ENCODE peak calls at places on chromosomes 13 and 19, in ten cellular contexts. One of them, this sample, is unnamed.

GRCh38 chr13:79492918-79493594 is 12.1 kb downstream of the NDFIP2 start:
- DNase-seq in anterior cingulate cortex: no peak
- DNase-seq in HTR-8/SVneo: no peak
- DNase-seq in T follicular helper cell: no peak
- DNase-seq in T-helper 1 cell: no peak
- DNase-seq in effector CD4-positive, alpha-beta T cell: no peak
- DNase-seq in MCF 10A: no peak
- DNase-seq in IMR-90: no peak
- DNase-seq in K562: no peak
- DNase-seq in astrocyte of the spinal cord: no peak
- DNase-seq in this sample: no peak

GRCh38 chr13:99199541-99200432 is 867 bp upstream of the UBAC2 start:
- DNase-seq in anterior cingulate cortex: no peak
- DNase-seq in HTR-8/SVneo: no peak
- DNase-seq in T follicular helper cell: no peak
- DNase-seq in T-helper 1 cell: no peak
- DNase-seq in effector CD4-positive, alpha-beta T cell: no peak
- DNase-seq in MCF 10A: peak
- DNase-seq in IMR-90: no peak
- DNase-seq in K562: no peak
- DNase-seq in astrocyte of the spinal cord: peak
- DNase-seq in this sample: peak

GRCh38 chr13:78867655-78868054 is 208.7 kb upstream of the OBI1 start:
- DNase-seq in anterior cingulate cortex: no peak
- DNase-seq in HTR-8/SVneo: no peak
- DNase-seq in T follicular helper cell: no peak
- DNase-seq in T-helper 1 cell: no peak
- DNase-seq in effector CD4-positive, alpha-beta T cell: no peak
- DNase-seq in MCF 10A: no peak
- DNase-seq in IMR-90: no peak
- DNase-seq in K562: no peak
- DNase-seq in astrocyte of the spinal cord: no peak
- DNase-seq in this sample: no peak

GRCh38 chr19:52735734-52736133 is 890 bp upstream of the ZNF611 start:
- DNase-seq in anterior cingulate cortex: no peak
- DNase-seq in HTR-8/SVneo: no peak
- DNase-seq in T follicular helper cell: no peak
- DNase-seq in T-helper 1 cell: no peak
- DNase-seq in effector CD4-positive, alpha-beta T cell: no peak
- DNase-seq in MCF 10A: peak
- DNase-seq in IMR-90: no peak
- DNase-seq in K562: no peak
- DNase-seq in astrocyte of the spinal cord: peak
- DNase-seq in this sample: peak

GRCh38 chr13:101512650-101513049 is 60.2 kb downstream of the ITGBL1 start:
- DNase-seq in anterior cingulate cortex: no peak
- DNase-seq in HTR-8/SVneo: no peak
- DNase-seq in T follicular helper cell: no peak
- DNase-seq in T-helper 1 cell: no peak
- DNase-seq in effector CD4-positive, alpha-beta T cell: no peak
- DNase-seq in MCF 10A: peak
- DNase-seq in IMR-90: no peak
- DNase-seq in K562: no peak
- DNase-seq in astrocyte of the spinal cord: peak
- DNase-seq in this sample: peak

GRCh38 chr13:27712421-27712820 is 79.9 kb upstream of the GSX1 start:
- DNase-seq in anterior cingulate cortex: no peak
- DNase-seq in HTR-8/SVneo: peak
- DNase-seq in T follicular helper cell: no peak
- DNase-seq in T-helper 1 cell: no peak
- DNase-seq in effector CD4-positive, alpha-beta T cell: no peak
- DNase-seq in MCF 10A: peak
- DNase-seq in IMR-90: no peak
- DNase-seq in K562: no peak
- DNase-seq in astrocyte of the spinal cord: no peak
- DNase-seq in this sample: peak

GRCh38 chr13:76882431-76882830 is 3.8 kb downstream of the KCTD12 start:
- DNase-seq in anterior cingulate cortex: no peak
- DNase-seq in HTR-8/SVneo: no peak
- DNase-seq in T follicular helper cell: no peak
- DNase-seq in T-helper 1 cell: no peak
- DNase-seq in effector CD4-positive, alpha-beta T cell: no peak
- DNase-seq in MCF 10A: peak
- DNase-seq in IMR-90: no peak
- DNase-seq in K562: no peak
- DNase-seq in astrocyte of the spinal cord: peak
- DNase-seq in this sample: peak

GRCh38 chr13:53138369-53139036 is 109.9 kb downstream of the OLFM4 start:
- DNase-seq in anterior cingulate cortex: no peak
- DNase-seq in HTR-8/SVneo: no peak
- DNase-seq in T follicular helper cell: no peak
- DNase-seq in T-helper 1 cell: no peak
- DNase-seq in effector CD4-positive, alpha-beta T cell: no peak
- DNase-seq in MCF 10A: peak
- DNase-seq in IMR-90: peak
- DNase-seq in K562: no peak
- DNase-seq in astrocyte of the spinal cord: no peak
- DNase-seq in this sample: peak

GRCh38 chr19:41577833-41578232 is 1.9 kb downstream of the CEACAM21 start:
- DNase-seq in anterior cingulate cortex: no peak
- DNase-seq in HTR-8/SVneo: no peak
- DNase-seq in T follicular helper cell: no peak
- DNase-seq in T-helper 1 cell: no peak
- DNase-seq in effector CD4-positive, alpha-beta T cell: no peak
- DNase-seq in MCF 10A: no peak
- DNase-seq in IMR-90: no peak
- DNase-seq in K562: no peak
- DNase-seq in astrocyte of the spinal cord: no peak
- DNase-seq in this sample: no peak

GRCh38 chr13:110405597-110406450 is 98.7 kb downstream of the COL4A2 start:
- DNase-seq in anterior cingulate cortex: no peak
- DNase-seq in HTR-8/SVneo: no peak
- DNase-seq in T follicular helper cell: no peak
- DNase-seq in T-helper 1 cell: no peak
- DNase-seq in effector CD4-positive, alpha-beta T cell: no peak
- DNase-seq in MCF 10A: no peak
- DNase-seq in IMR-90: peak
- DNase-seq in K562: no peak
- DNase-seq in astrocyte of the spinal cord: peak
- DNase-seq in this sample: peak

GRCh38 chr13:95704510-95704909 is 27.6 kb downstream of the DNAJC3 start:
- DNase-seq in anterior cingulate cortex: no peak
- DNase-seq in HTR-8/SVneo: peak
- DNase-seq in T follicular helper cell: no peak
- DNase-seq in T-helper 1 cell: no peak
- DNase-seq in effector CD4-positive, alpha-beta T cell: no peak
- DNase-seq in MCF 10A: peak
- DNase-seq in IMR-90: no peak
- DNase-seq in K562: peak
- DNase-seq in astrocyte of the spinal cord: no peak
- DNase-seq in this sample: no peak

GRCh38 chr19:20969898-20970297 is 46.8 kb downstream of the ZNF85 start:
- DNase-seq in anterior cingulate cortex: no peak
- DNase-seq in HTR-8/SVneo: no peak
- DNase-seq in T follicular helper cell: no peak
- DNase-seq in T-helper 1 cell: no peak
- DNase-seq in effector CD4-positive, alpha-beta T cell: no peak
- DNase-seq in MCF 10A: no peak
- DNase-seq in IMR-90: no peak
- DNase-seq in K562: no peak
- DNase-seq in astrocyte of the spinal cord: no peak
- DNase-seq in this sample: no peak

GRCh38 chr19:4378886-4379285 is 21.5 kb downstream of the SH3GL1 start:
- DNase-seq in anterior cingulate cortex: no peak
- DNase-seq in HTR-8/SVneo: no peak
- DNase-seq in T follicular helper cell: no peak
- DNase-seq in T-helper 1 cell: no peak
- DNase-seq in effector CD4-positive, alpha-beta T cell: no peak
- DNase-seq in MCF 10A: no peak
- DNase-seq in IMR-90: no peak
- DNase-seq in K562: no peak
- DNase-seq in astrocyte of the spinal cord: no peak
- DNase-seq in this sample: no peak

GRCh38 chr19:45173816-45174215 is 4.2 kb downstream of the TRAPPC6A start:
- DNase-seq in anterior cingulate cortex: no peak
- DNase-seq in HTR-8/SVneo: no peak
- DNase-seq in T follicular helper cell: no peak
- DNase-seq in T-helper 1 cell: no peak
- DNase-seq in effector CD4-positive, alpha-beta T cell: no peak
- DNase-seq in MCF 10A: no peak
- DNase-seq in IMR-90: peak
- DNase-seq in K562: no peak
- DNase-seq in astrocyte of the spinal cord: peak
- DNase-seq in this sample: no peak

GRCh38 chr19:15294591-15294990 is 37.7 kb downstream of the BRD4 start:
- DNase-seq in anterior cingulate cortex: no peak
- DNase-seq in HTR-8/SVneo: no peak
- DNase-seq in T follicular helper cell: no peak
- DNase-seq in T-helper 1 cell: no peak
- DNase-seq in effector CD4-positive, alpha-beta T cell: no peak
- DNase-seq in MCF 10A: peak
- DNase-seq in IMR-90: no peak
- DNase-seq in K562: no peak
- DNase-seq in astrocyte of the spinal cord: no peak
- DNase-seq in this sample: peak

GRCh38 chr19:2243274-2244121 is 5.6 kb upstream of the AMH start:
- DNase-seq in anterior cingulate cortex: no peak
- DNase-seq in HTR-8/SVneo: no peak
- DNase-seq in T follicular helper cell: no peak
- DNase-seq in T-helper 1 cell: no peak
- DNase-seq in effector CD4-positive, alpha-beta T cell: no peak
- DNase-seq in MCF 10A: no peak
- DNase-seq in IMR-90: no peak
- DNase-seq in K562: no peak
- DNase-seq in astrocyte of the spinal cord: no peak
- DNase-seq in this sample: no peak

GRCh38 chr19:41754596-41754995 is 734 bp upstream of the CEACAM6 start:
- DNase-seq in anterior cingulate cortex: no peak
- DNase-seq in HTR-8/SVneo: no peak
- DNase-seq in T follicular helper cell: no peak
- DNase-seq in T-helper 1 cell: no peak
- DNase-seq in effector CD4-positive, alpha-beta T cell: no peak
- DNase-seq in MCF 10A: peak
- DNase-seq in IMR-90: no peak
- DNase-seq in K562: no peak
- DNase-seq in astrocyte of the spinal cord: no peak
- DNase-seq in this sample: no peak

GRCh38 chr19:46925548-46925950 is 64.8 kb downstream of the ARHGAP35 start:
- DNase-seq in anterior cingulate cortex: no peak
- DNase-seq in HTR-8/SVneo: no peak
- DNase-seq in T follicular helper cell: no peak
- DNase-seq in T-helper 1 cell: no peak
- DNase-seq in effector CD4-positive, alpha-beta T cell: no peak
- DNase-seq in MCF 10A: peak
- DNase-seq in IMR-90: no peak
- DNase-seq in K562: no peak
- DNase-seq in astrocyte of the spinal cord: no peak
- DNase-seq in this sample: peak

GRCh38 chr13:87287721-87288120 is 383.4 kb upstream of the SLITRK5 start:
- DNase-seq in anterior cingulate cortex: no peak
- DNase-seq in HTR-8/SVneo: no peak
- DNase-seq in T follicular helper cell: no peak
- DNase-seq in T-helper 1 cell: no peak
- DNase-seq in effector CD4-positive, alpha-beta T cell: no peak
- DNase-seq in MCF 10A: no peak
- DNase-seq in IMR-90: no peak
- DNase-seq in K562: no peak
- DNase-seq in astrocyte of the spinal cord: no peak
- DNase-seq in this sample: no peak

GRCh38 chr19:46766569-46767317 is 20.5 kb upstream of the STRN4 start:
- DNase-seq in anterior cingulate cortex: no peak
- DNase-seq in HTR-8/SVneo: no peak
- DNase-seq in T follicular helper cell: peak
- DNase-seq in T-helper 1 cell: no peak
- DNase-seq in effector CD4-positive, alpha-beta T cell: peak
- DNase-seq in MCF 10A: peak
- DNase-seq in IMR-90: no peak
- DNase-seq in K562: peak
- DNase-seq in astrocyte of the spinal cord: no peak
- DNase-seq in this sample: no peak

GRCh38 chr19:8468761-8469458 is 24.1 kb downstream of the HNRNPM start:
- DNase-seq in anterior cingulate cortex: no peak
- DNase-seq in HTR-8/SVneo: no peak
- DNase-seq in T follicular helper cell: no peak
- DNase-seq in T-helper 1 cell: no peak
- DNase-seq in effector CD4-positive, alpha-beta T cell: no peak
- DNase-seq in MCF 10A: no peak
- DNase-seq in IMR-90: peak
- DNase-seq in K562: no peak
- DNase-seq in astrocyte of the spinal cord: peak
- DNase-seq in this sample: no peak

GRCh38 chr19:4010808-4011110 is 3.2 kb downstream of the PIAS4 start:
- DNase-seq in anterior cingulate cortex: no peak
- DNase-seq in HTR-8/SVneo: no peak
- DNase-seq in T follicular helper cell: no peak
- DNase-seq in T-helper 1 cell: no peak
- DNase-seq in effector CD4-positive, alpha-beta T cell: no peak
- DNase-seq in MCF 10A: no peak
- DNase-seq in IMR-90: no peak
- DNase-seq in K562: no peak
- DNase-seq in astrocyte of the spinal cord: no peak
- DNase-seq in this sample: no peak

GRCh38 chr13:31240921-31241320 is 41.1 kb downstream of the B3GLCT start:
- DNase-seq in anterior cingulate cortex: no peak
- DNase-seq in HTR-8/SVneo: no peak
- DNase-seq in T follicular helper cell: no peak
- DNase-seq in T-helper 1 cell: no peak
- DNase-seq in effector CD4-positive, alpha-beta T cell: no peak
- DNase-seq in MCF 10A: no peak
- DNase-seq in IMR-90: no peak
- DNase-seq in K562: no peak
- DNase-seq in astrocyte of the spinal cord: no peak
- DNase-seq in this sample: peak